ENCODE peak calls at places on chromosome 10, in nine cellular contexts. One of them, this sample, is unnamed.

GRCh38 chr10:69866688-69867461 is 65.2 kb downstream of the COL13A1 start:
- DNase-seq in activated effector memory CD4-positive, alpha-beta T cell treated with Interleukin-2 at 50 U/mL for 16 hours: no peak
- DNase-seq in GM12892: no peak
- DNase-seq in NCI-H510A: peak
- DNase-seq in EH: peak
- DNase-seq in lung microvascular endothelial cell: peak
- DNase-seq in T follicular helper cell: no peak
- DNase-seq in stimulated activated CD4-positive, alpha-beta T cell treated with anti-CD3 and anti-CD28 coated beads, Interleukin-1b, Interleukin-23, amount 100 ng/mL, for 4 hours: no peak
- DNase-seq in fibroblast of lung: peak
- DNase-seq in this sample: peak

GRCh38 chr10:80538481-80539185 is 931 bp downstream of the SH2D4B start:
- DNase-seq in stimulated activated CD4-positive, alpha-beta T cell treated with anti-CD3 and anti-CD28 coated beads, Interleukin-1b, Interleukin-23, amount 100 ng/mL, for 4 hours: no peak
- DNase-seq in activated effector memory CD4-positive, alpha-beta T cell treated with Interleukin-2 at 50 U/mL for 16 hours: no peak
- DNase-seq in T follicular helper cell: no peak
- DNase-seq in NCI-H510A: no peak
- DNase-seq in fibroblast of lung: no peak
- DNase-seq in lung microvascular endothelial cell: no peak
- DNase-seq in EH: no peak
- DNase-seq in GM12892: no peak
- DNase-seq in this sample: no peak

GRCh38 chr10:115844592-115844991 is 428.4 kb downstream of the GFRA1 start:
- DNase-seq in NCI-H510A: no peak
- DNase-seq in fibroblast of lung: peak
- DNase-seq in lung microvascular endothelial cell: no peak
- DNase-seq in T follicular helper cell: no peak
- DNase-seq in GM12892: no peak
- DNase-seq in stimulated activated CD4-positive, alpha-beta T cell treated with anti-CD3 and anti-CD28 coated beads, Interleukin-1b, Interleukin-23, amount 100 ng/mL, for 4 hours: no peak
- DNase-seq in EH: no peak
- DNase-seq in activated effector memory CD4-positive, alpha-beta T cell treated with Interleukin-2 at 50 U/mL for 16 hours: no peak
- DNase-seq in this sample: no peak

GRCh38 chr10:112327678-112328077 is 44.5 kb downstream of the TECTB start:
- DNase-seq in GM12892: no peak
- DNase-seq in NCI-H510A: no peak
- DNase-seq in stimulated activated CD4-positive, alpha-beta T cell treated with anti-CD3 and anti-CD28 coated beads, Interleukin-1b, Interleukin-23, amount 100 ng/mL, for 4 hours: no peak
- DNase-seq in EH: no peak
- DNase-seq in activated effector memory CD4-positive, alpha-beta T cell treated with Interleukin-2 at 50 U/mL for 16 hours: no peak
- DNase-seq in lung microvascular endothelial cell: no peak
- DNase-seq in T follicular helper cell: no peak
- DNase-seq in fibroblast of lung: no peak
- DNase-seq in this sample: no peak

GRCh38 chr10:129831150-129831549 is 132.9 kb downstream of the EBF3 start:
- DNase-seq in lung microvascular endothelial cell: no peak
- DNase-seq in NCI-H510A: no peak
- DNase-seq in GM12892: no peak
- DNase-seq in stimulated activated CD4-positive, alpha-beta T cell treated with anti-CD3 and anti-CD28 coated beads, Interleukin-1b, Interleukin-23, amount 100 ng/mL, for 4 hours: no peak
- DNase-seq in T follicular helper cell: no peak
- DNase-seq in activated effector memory CD4-positive, alpha-beta T cell treated with Interleukin-2 at 50 U/mL for 16 hours: no peak
- DNase-seq in fibroblast of lung: no peak
- DNase-seq in EH: no peak
- DNase-seq in this sample: no peak

GRCh38 chr10:51892965-51893658 is 193.7 kb upstream of the CSTF2T start:
- DNase-seq in stimulated activated CD4-positive, alpha-beta T cell treated with anti-CD3 and anti-CD28 coated beads, Interleukin-1b, Interleukin-23, amount 100 ng/mL, for 4 hours: no peak
- DNase-seq in EH: peak
- DNase-seq in GM12892: no peak
- DNase-seq in T follicular helper cell: no peak
- DNase-seq in NCI-H510A: no peak
- DNase-seq in fibroblast of lung: no peak
- DNase-seq in lung microvascular endothelial cell: no peak
- DNase-seq in activated effector memory CD4-positive, alpha-beta T cell treated with Interleukin-2 at 50 U/mL for 16 hours: no peak
- DNase-seq in this sample: peak

GRCh38 chr10:90738885-90739284 is 119.0 kb downstream of the HTR7 start:
- DNase-seq in fibroblast of lung: no peak
- DNase-seq in NCI-H510A: no peak
- DNase-seq in lung microvascular endothelial cell: no peak
- DNase-seq in EH: no peak
- DNase-seq in T follicular helper cell: no peak
- DNase-seq in stimulated activated CD4-positive, alpha-beta T cell treated with anti-CD3 and anti-CD28 coated beads, Interleukin-1b, Interleukin-23, amount 100 ng/mL, for 4 hours: no peak
- DNase-seq in activated effector memory CD4-positive, alpha-beta T cell treated with Interleukin-2 at 50 U/mL for 16 hours: no peak
- DNase-seq in GM12892: no peak
- DNase-seq in this sample: no peak

GRCh38 chr10:103916254-103916653 is 1.7 kb downstream of the STN1 start:
- DNase-seq in NCI-H510A: no peak
- DNase-seq in GM12892: no peak
- DNase-seq in T follicular helper cell: no peak
- DNase-seq in lung microvascular endothelial cell: peak
- DNase-seq in EH: peak
- DNase-seq in activated effector memory CD4-positive, alpha-beta T cell treated with Interleukin-2 at 50 U/mL for 16 hours: no peak
- DNase-seq in stimulated activated CD4-positive, alpha-beta T cell treated with anti-CD3 and anti-CD28 coated beads, Interleukin-1b, Interleukin-23, amount 100 ng/mL, for 4 hours: no peak
- DNase-seq in fibroblast of lung: no peak
- DNase-seq in this sample: no peak

GRCh38 chr10:130336612-130337304 is 200.6 kb downstream of the GLRX3 start:
- DNase-seq in EH: no peak
- DNase-seq in stimulated activated CD4-positive, alpha-beta T cell treated with anti-CD3 and anti-CD28 coated beads, Interleukin-1b, Interleukin-23, amount 100 ng/mL, for 4 hours: no peak
- DNase-seq in GM12892: no peak
- DNase-seq in T follicular helper cell: no peak
- DNase-seq in fibroblast of lung: no peak
- DNase-seq in activated effector memory CD4-positive, alpha-beta T cell treated with Interleukin-2 at 50 U/mL for 16 hours: no peak
- DNase-seq in NCI-H510A: no peak
- DNase-seq in lung microvascular endothelial cell: no peak
- DNase-seq in this sample: no peak

GRCh38 chr10:55803055-55803454 is 558.0 kb downstream of the ZWINT start:
- DNase-seq in stimulated activated CD4-positive, alpha-beta T cell treated with anti-CD3 and anti-CD28 coated beads, Interleukin-1b, Interleukin-23, amount 100 ng/mL, for 4 hours: no peak
- DNase-seq in T follicular helper cell: no peak
- DNase-seq in fibroblast of lung: no peak
- DNase-seq in GM12892: no peak
- DNase-seq in EH: no peak
- DNase-seq in lung microvascular endothelial cell: no peak
- DNase-seq in NCI-H510A: no peak
- DNase-seq in activated effector memory CD4-positive, alpha-beta T cell treated with Interleukin-2 at 50 U/mL for 16 hours: no peak
- DNase-seq in this sample: no peak

GRCh38 chr10:71080381-71081228 is 131.8 kb upstream of the UNC5B start:
- DNase-seq in fibroblast of lung: no peak
- DNase-seq in EH: no peak
- DNase-seq in activated effector memory CD4-positive, alpha-beta T cell treated with Interleukin-2 at 50 U/mL for 16 hours: no peak
- DNase-seq in NCI-H510A: no peak
- DNase-seq in lung microvascular endothelial cell: no peak
- DNase-seq in GM12892: no peak
- DNase-seq in T follicular helper cell: no peak
- DNase-seq in stimulated activated CD4-positive, alpha-beta T cell treated with anti-CD3 and anti-CD28 coated beads, Interleukin-1b, Interleukin-23, amount 100 ng/mL, for 4 hours: no peak
- DNase-seq in this sample: no peak

GRCh38 chr10:113844091-113844490 is 9.8 kb downstream of the DCLRE1A start:
- DNase-seq in NCI-H510A: peak
- DNase-seq in T follicular helper cell: no peak
- DNase-seq in activated effector memory CD4-positive, alpha-beta T cell treated with Interleukin-2 at 50 U/mL for 16 hours: no peak
- DNase-seq in stimulated activated CD4-positive, alpha-beta T cell treated with anti-CD3 and anti-CD28 coated beads, Interleukin-1b, Interleukin-23, amount 100 ng/mL, for 4 hours: no peak
- DNase-seq in GM12892: no peak
- DNase-seq in lung microvascular endothelial cell: peak
- DNase-seq in EH: no peak
- DNase-seq in fibroblast of lung: no peak
- DNase-seq in this sample: peak

GRCh38 chr10:102627446-102628293 is 16.6 kb upstream of the TRIM8 start:
- DNase-seq in fibroblast of lung: peak
- DNase-seq in NCI-H510A: no peak
- DNase-seq in stimulated activated CD4-positive, alpha-beta T cell treated with anti-CD3 and anti-CD28 coated beads, Interleukin-1b, Interleukin-23, amount 100 ng/mL, for 4 hours: no peak
- DNase-seq in activated effector memory CD4-positive, alpha-beta T cell treated with Interleukin-2 at 50 U/mL for 16 hours: no peak
- DNase-seq in lung microvascular endothelial cell: peak
- DNase-seq in T follicular helper cell: no peak
- DNase-seq in GM12892: no peak
- DNase-seq in EH: peak
- DNase-seq in this sample: peak